ENCODE peak calls at places on chromosomes 11 and 22, in five cellular contexts. One of them, this sample, is unnamed.

GRCh38 chr11:63917685-63918523 is 940 bp upstream of the RCOR2 start:
- DNase-seq in H9: peak
- DNase-seq in H1: peak
- DNase-seq in IMR-90: no peak
- DNase-seq in neuronal stem cell: peak
- DNase-seq in this sample: peak

GRCh38 chr22:48236261-48236660 is 1473.8 kb downstream of the TBC1D22A start:
- DNase-seq in H9: no peak
- DNase-seq in neuronal stem cell: no peak
- DNase-seq in H1: peak
- DNase-seq in IMR-90: no peak
- DNase-seq in this sample: no peak

GRCh38 chr11:117664897-117665296 is 132.1 kb downstream of the DSCAML1 start:
- DNase-seq in H9: peak
- DNase-seq in IMR-90: no peak
- DNase-seq in neuronal stem cell: peak
- DNase-seq in H1: no peak
- DNase-seq in this sample: no peak

GRCh38 chr22:25829808-25830777 is 88.1 kb downstream of the MYO18B start:
- DNase-seq in H1: no peak
- DNase-seq in neuronal stem cell: no peak
- DNase-seq in H9: no peak
- DNase-seq in IMR-90: no peak
- DNase-seq in this sample: no peak

GRCh38 chr11:134543144-134544044 is 131.4 kb upstream of the B3GAT1 start:
- DNase-seq in H9: peak
- DNase-seq in H1: peak
- DNase-seq in neuronal stem cell: no peak
- DNase-seq in IMR-90: no peak
- DNase-seq in this sample: no peak

GRCh38 chr11:111213256-111213655 is 32.3 kb upstream of the POU2AF2 start:
- DNase-seq in IMR-90: peak
- DNase-seq in H9: no peak
- DNase-seq in neuronal stem cell: no peak
- DNase-seq in H1: no peak
- DNase-seq in this sample: no peak

GRCh38 chr11:73141031-73141308 is 1.1 kb downstream of the FCHSD2 start:
- DNase-seq in H1: no peak
- DNase-seq in H9: no peak
- DNase-seq in IMR-90: no peak
- DNase-seq in neuronal stem cell: peak
- DNase-seq in this sample: no peak

GRCh38 chr11:109971184-109971523 is 122.0 kb upstream of the ZC3H12C start:
- DNase-seq in IMR-90: peak
- DNase-seq in H9: no peak
- DNase-seq in neuronal stem cell: no peak
- DNase-seq in H1: no peak
- DNase-seq in this sample: no peak

GRCh38 chr11:101048479-101048878 is 81.1 kb downstream of the PGR start:
- DNase-seq in IMR-90: no peak
- DNase-seq in neuronal stem cell: no peak
- DNase-seq in H1: no peak
- DNase-seq in H9: no peak
- DNase-seq in this sample: peak

GRCh38 chr22:48528221-48528915 is 1299.3 kb downstream of the BRD1 start:
- DNase-seq in H9: no peak
- DNase-seq in IMR-90: no peak
- DNase-seq in H1: no peak
- DNase-seq in neuronal stem cell: no peak
- DNase-seq in this sample: no peak

GRCh38 chr11:128680906-128681305 is 13.0 kb upstream of the FLI1 start:
- DNase-seq in IMR-90: no peak
- DNase-seq in H1: no peak
- DNase-seq in neuronal stem cell: no peak
- DNase-seq in H9: no peak
- DNase-seq in this sample: no peak

GRCh38 chr22:32858121-32858703 is 56.7 kb downstream of the TIMP3 start:
- DNase-seq in H9: no peak
- DNase-seq in neuronal stem cell: no peak
- DNase-seq in H1: no peak
- DNase-seq in IMR-90: no peak
- DNase-seq in this sample: no peak

GRCh38 chr11:131767421-131767820 is 397.0 kb downstream of the NTM start:
- DNase-seq in IMR-90: peak
- DNase-seq in H9: no peak
- DNase-seq in neuronal stem cell: no peak
- DNase-seq in H1: no peak
- DNase-seq in this sample: no peak

GRCh38 chr11:69425895-69426544 is 55.4 kb upstream of the LINC01488 start:
- DNase-seq in H1: no peak
- DNase-seq in neuronal stem cell: no peak
- DNase-seq in H9: no peak
- DNase-seq in IMR-90: no peak
- DNase-seq in this sample: no peak

GRCh38 chr11:3193373-3194015 is 25.1 kb downstream of the MRGPRG start:
- DNase-seq in H1: peak
- DNase-seq in IMR-90: no peak
- DNase-seq in neuronal stem cell: no peak
- DNase-seq in H9: no peak
- DNase-seq in this sample: no peak

GRCh38 chr11:20544536-20545237 is 54.7 kb upstream of the SLC6A5 start:
- DNase-seq in IMR-90: no peak
- DNase-seq in H1: no peak
- DNase-seq in H9: peak
- DNase-seq in neuronal stem cell: no peak
- DNase-seq in this sample: no peak

GRCh38 chr22:35335936-35336781 is 36.5 kb downstream of the TOM1 start:
- DNase-seq in IMR-90: no peak
- DNase-seq in H9: no peak
- DNase-seq in neuronal stem cell: no peak
- DNase-seq in H1: no peak
- DNase-seq in this sample: no peak

GRCh38 chr11:70490208-70490607 is 91.9 kb downstream of the CTTN start:
- DNase-seq in H9: no peak
- DNase-seq in H1: no peak
- DNase-seq in neuronal stem cell: no peak
- DNase-seq in IMR-90: no peak
- DNase-seq in this sample: no peak

DNA sequence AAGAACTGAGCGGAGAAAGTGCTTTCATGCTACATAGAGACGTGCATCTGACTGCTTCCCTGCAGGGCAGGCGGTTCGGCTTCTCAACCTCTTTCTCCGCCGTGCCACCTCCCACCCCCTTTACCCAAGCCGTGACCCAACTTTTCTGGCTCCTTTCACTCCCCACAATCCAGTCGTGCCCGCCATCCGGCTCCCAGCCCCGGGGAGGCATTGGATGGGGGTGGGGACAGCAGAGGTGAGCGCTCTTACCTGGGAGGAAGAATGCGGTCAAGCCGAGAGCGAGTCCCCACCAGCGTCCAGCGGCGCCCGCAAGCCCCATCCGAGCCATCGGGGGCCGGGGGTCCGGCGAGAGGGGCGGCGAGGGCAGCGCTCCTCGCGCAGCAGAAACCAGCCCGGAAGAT is 774 bp downstream of the NECTIN1 start:
- DNase-seq in IMR-90: no peak
- DNase-seq in H9: no peak
- DNase-seq in neuronal stem cell: peak
- DNase-seq in H1: no peak
- DNase-seq in this sample: peak
- H3K14ac ChIP-seq in IMR-90: no peak
- H3K14ac ChIP-seq in H9: peak
- H3K14ac ChIP-seq in neuronal stem cell: no peak
- H3K14ac ChIP-seq in H1: no peak
- H3K14ac ChIP-seq in this sample: no peak

GRCh38 chr22:24233235-24233634 is 11.6 kb downstream of the GGT5 start:
- DNase-seq in IMR-90: no peak
- DNase-seq in H9: no peak
- DNase-seq in H1: no peak
- DNase-seq in neuronal stem cell: no peak
- DNase-seq in this sample: no peak

GRCh38 chr22:24232725-24233124 is 12.2 kb downstream of the GGT5 start:
- DNase-seq in neuronal stem cell: no peak
- DNase-seq in H1: no peak
- DNase-seq in H9: no peak
- DNase-seq in IMR-90: no peak
- DNase-seq in this sample: no peak

GRCh38 chr22:24236656-24237055 is 8.2 kb downstream of the GGT5 start:
- DNase-seq in neuronal stem cell: no peak
- DNase-seq in H1: no peak
- DNase-seq in IMR-90: no peak
- DNase-seq in H9: no peak
- DNase-seq in this sample: no peak

GRCh38 chr22:24233816-24234215 is 11.1 kb downstream of the GGT5 start:
- DNase-seq in H1: no peak
- DNase-seq in IMR-90: no peak
- DNase-seq in neuronal stem cell: no peak
- DNase-seq in H9: no peak
- DNase-seq in this sample: no peak

GRCh38 chr22:24235315-24235714 is 9.6 kb downstream of the GGT5 start:
- DNase-seq in H1: no peak
- DNase-seq in neuronal stem cell: no peak
- DNase-seq in H9: no peak
- DNase-seq in IMR-90: no peak
- DNase-seq in this sample: no peak
- H3K18ac ChIP-seq in H1: no peak
- H3K18ac ChIP-seq in neuronal stem cell: no peak
- H3K18ac ChIP-seq in H9: no peak
- H3K18ac ChIP-seq in IMR-90: no peak
- H3K18ac ChIP-seq in this sample: no peak

GRCh38 chr11:9459573-9460321 is 1.1 kb upstream of the ZNF143 start:
- DNase-seq in H9: no peak
- DNase-seq in neuronal stem cell: peak
- DNase-seq in H1: no peak
- DNase-seq in IMR-90: peak
- DNase-seq in this sample: peak
- H3K14ac ChIP-seq in H9: peak
- H3K14ac ChIP-seq in neuronal stem cell: peak
- H3K14ac ChIP-seq in H1: no peak
- H3K14ac ChIP-seq in IMR-90: peak
- H3K14ac ChIP-seq in this sample: peak

GRCh38 chr11:28616566-28616965 is 508.4 kb downstream of the METTL15 start:
- DNase-seq in neuronal stem cell: no peak
- DNase-seq in H1: no peak
- DNase-seq in IMR-90: no peak
- DNase-seq in H9: no peak
- DNase-seq in this sample: no peak
- H3K18ac ChIP-seq in neuronal stem cell: no peak
- H3K18ac ChIP-seq in H1: no peak
- H3K18ac ChIP-seq in IMR-90: peak
- H3K18ac ChIP-seq in H9: no peak
- H3K18ac ChIP-seq in this sample: no peak

GRCh38 chr22:36387664-36387913 is 178 bp downstream of the MYH9 start:
- DNase-seq in H1: no peak
- DNase-seq in neuronal stem cell: no peak
- DNase-seq in IMR-90: no peak
- DNase-seq in H9: no peak
- DNase-seq in this sample: no peak
- H3K14ac ChIP-seq in H1: no peak
- H3K14ac ChIP-seq in neuronal stem cell: peak
- H3K14ac ChIP-seq in IMR-90: no peak
- H3K14ac ChIP-seq in H9: peak
- H3K14ac ChIP-seq in this sample: peak

GRCh38 chr22:36351921-36352774 is 35.6 kb downstream of the MYH9 start:
- DNase-seq in IMR-90: no peak
- DNase-seq in neuronal stem cell: no peak
- DNase-seq in H9: no peak
- DNase-seq in H1: no peak
- DNase-seq in this sample: no peak
- H3K18ac ChIP-seq in IMR-90: peak
- H3K18ac ChIP-seq in neuronal stem cell: peak
- H3K18ac ChIP-seq in H9: no peak
- H3K18ac ChIP-seq in H1: no peak
- H3K18ac ChIP-seq in this sample: peak

GRCh38 chr11:66008095-66008467 is 3.7 kb upstream of the CST6 start:
- DNase-seq in H9: no peak
- DNase-seq in H1: no peak
- DNase-seq in neuronal stem cell: no peak
- DNase-seq in IMR-90: no peak
- DNase-seq in this sample: no peak
- H3K14ac ChIP-seq in H9: no peak
- H3K14ac ChIP-seq in H1: no peak
- H3K14ac ChIP-seq in neuronal stem cell: no peak
- H3K14ac ChIP-seq in IMR-90: no peak
- H3K14ac ChIP-seq in this sample: no peak

This sample was measured in trophoblast cell.